ENCODE peak calls at places on chromosome 11, in five cellular contexts. G is T-helper 2 cell, Y is T-helper 17 cell, K is EL, F is posterior vena cava. Q is an unnamed sample.

GRCh38 chr11:45285931-45286632 is at the start of gene SYT13:
- DNase-seq in G (no peak), Y (no peak), F (no peak), K (no peak), Q (no peak)

GRCh38 chr11:6845383-6845782 is at the start of gene OR10A5:
- DNase-seq in Y (no peak), K (no peak), F (no peak), G (no peak), Q (no peak)

GRCh38 chr11:115920087-115920461 is 415.9 kb upstream of the CADM1 start:
- DNase-seq in G (no peak), Y (no peak), K (no peak), F (no peak), Q (no peak)

GRCh38 chr11:5367461-5368074 is 16.0 kb upstream of the OR51M1 start:
- DNase-seq in Y (no peak), G (no peak), K (peak; percentile 79), F (no peak), Q (no peak)

GRCh38 chr11:32960553-32961164 is 55.0 kb upstream of the DEPDC7 start:
- DNase-seq in G (no peak), F (no peak), K (peak; percentile 54), Y (no peak), Q (no peak)

GRCh38 chr11:9574806-9575530 is 1.5 kb downstream of the WEE1 start:
- DNase-seq in Y (no peak), K (peak; percentile 91), G (no peak), F (no peak), Q (no peak)

GRCh38 chr11:60634151-60634550 is 65.3 kb upstream of the MS4A8 start:
- DNase-seq in G (no peak), F (no peak), K (peak; percentile 2), Y (no peak), Q (no peak)

GRCh38 chr11:61509058-61510029 is 795 bp downstream of the LRRC10B start:
- DNase-seq in Y (peak; percentile 27), K (peak; percentile 80), G (peak; percentile 51), F (no peak), Q (peak; percentile 22)

GRCh38 chr11:15957234-15957633 is 399.1 kb downstream of the SOX6 start:
- DNase-seq in K (no peak), F (no peak), G (no peak), Y (no peak), Q (no peak)

GRCh38 chr11:57069942-57070341 is 81.2 kb downstream of the OR5AK2 start:
- DNase-seq in Y (no peak), K (no peak), F (no peak), G (no peak), Q (no peak)

GRCh38 chr11:33214187-33214586 is 43.0 kb upstream of the HIPK3 start:
- DNase-seq in Y (no peak), G (no peak), F (no peak), K (no peak), Q (no peak)

GRCh38 chr11:118913411-118914125 is 12.2 kb downstream of the BCL9L start:
- DNase-seq in G (no peak), K (no peak), F (no peak), Y (no peak), Q (peak; percentile 46)

GRCh38 chr11:47328449-47329390 is 23.8 kb downstream of the MYBPC3 start:
- DNase-seq in F (peak; percentile 57), K (no peak), Y (no peak), G (no peak), Q (no peak)

GRCh38 chr11:43976863-43977262 is 34.4 kb downstream of the C11orf96 start:
- DNase-seq in Y (no peak), K (no peak), G (no peak), F (no peak), Q (no peak)

GRCh38 chr11:85694385-85694980 is 8.5 kb upstream of the CCDC89 start:
- DNase-seq in K (peak; percentile 56), G (no peak), F (no peak), Y (no peak), Q (no peak)

GRCh38 chr11:131580466-131580865 is 210.1 kb downstream of the NTM start:
- DNase-seq in K (no peak), Y (no peak), F (no peak), G (no peak), Q (no peak)

GRCh38 chr11:64132388-64132771 is 33.5 kb downstream of the MACROD1 start:
- DNase-seq in Y (no peak), G (no peak), K (no peak), F (no peak), Q (no peak)

GRCh38 chr11:119266517-119267255 is 50.2 kb downstream of the MCAM start:
- DNase-seq in G (no peak), K (no peak), Y (no peak), F (no peak), Q (no peak)

GRCh38 chr11:10109836-10110235 is 184.2 kb downstream of the SBF2 start:
- DNase-seq in K (peak; percentile 69), Y (no peak), G (no peak), F (no peak), Q (no peak)

GRCh38 chr11:69339916-69340565 is 46.1 kb downstream of the MYEOV start:
- DNase-seq in G (no peak), K (no peak), F (peak; percentile 16), Y (no peak), Q (peak; percentile 9)

GRCh38 chr11:33531743-33532181 is 168.9 kb downstream of the C11orf91 start:
- DNase-seq in F (no peak), Y (no peak), G (no peak), K (peak; percentile 91), Q (no peak)

GRCh38 chr11:13681470-13681869 is 13.0 kb downstream of the FAR1 start:
- DNase-seq in F (no peak), G (no peak), Y (no peak), K (no peak), Q (no peak)

GRCh38 chr11:43214471-43214870 is 97.3 kb upstream of the API5 start:
- DNase-seq in Y (no peak), F (no peak), G (no peak), K (no peak), Q (no peak)

GRCh38 chr11:35338928-35339327 is 80.4 kb downstream of the SLC1A2 start:
- DNase-seq in K (no peak), Y (no peak), F (no peak), G (no peak), Q (no peak)

GRCh38 chr11:130522284-130522961 is 74.0 kb downstream of the ADAMTS15 start:
- DNase-seq in F (peak; percentile 97), K (peak; percentile 90), G (no peak), Y (no peak), Q (no peak)

GRCh38 chr11:17563961-17564686 is 17.1 kb downstream of the OTOG start:
- DNase-seq in F (no peak), K (no peak), Y (no peak), G (no peak), Q (peak; percentile 1)

GRCh38 chr11:60803273-60803936 is 18.3 kb downstream of the MS4A10 start:
- DNase-seq in K (no peak), G (no peak), Y (no peak), F (peak; percentile 5), Q (no peak)